ENCODE peak calls at places on chromosomes 4 and X, in four cellular contexts. M is transverse colon, J is esophagus squamous epithelium, G is stomach. A is an unnamed sample.

GRCh38 chrX:67574696-67575095 is 30.9 kb downstream of the AR start:
- DNase-seq in M (no peak), G (no peak), J (no peak), A (no peak)

GRCh38 chr4:6782147-6782845 is at the start of gene KIAA0232:
- DNase-seq in J (peak; percentile 39), M (peak; percentile 93), G (peak; percentile 94), A (peak; percentile 92)

GRCh38 chr4:38091636-38092035 is 131.4 kb downstream of the PTTG2 start:
- DNase-seq in M (no peak), G (no peak), J (no peak), A (no peak)

GRCh38 chr4:88729146-88729755 is 31.6 kb upstream of the NAP1L5 start:
- DNase-seq in J (no peak), M (no peak), G (no peak), A (no peak)

GRCh38 chr4:128831526-128832252 is 22.2 kb downstream of the JADE1 start:
- DNase-seq in G (no peak), M (no peak), J (no peak), A (no peak)

GRCh38 chr4:185730387-185730786 is 81.6 kb downstream of the SORBS2 start:
- DNase-seq in J (no peak), G (no peak), M (no peak), A (no peak)

GRCh38 chr4:189022441-189023035 is 883.3 kb downstream of the TRIML1 start:
- DNase-seq in J (no peak), M (no peak), G (no peak), A (no peak)

GRCh38 chr4:681736-682451 is 7.1 kb downstream of the SLC49A3 start:
- DNase-seq in G (peak; percentile 86), M (peak; percentile 90), J (no peak), A (no peak)

GRCh38 chr4:77074961-77075855 is 581 bp downstream of the CCNI start:
- DNase-seq in M (peak; percentile 78), G (peak; percentile 68), J (peak; percentile 51), A (peak; percentile 70)

GRCh38 chr4:77600521-77601451 is 4.8 kb upstream of the CXCL13 start:
- DNase-seq in J (no peak), G (peak; percentile 45), M (peak; percentile 18), A (no peak)

GRCh38 chr4:2799444-2799911 is 6.6 kb downstream of the SH3BP2 start:
- DNase-seq in M (peak; percentile 25), G (no peak), J (no peak), A (peak; percentile 14)

GRCh38 chr4:185464887-185465286 is 6.6 kb downstream of the CCDC110 start:
- DNase-seq in M (no peak), J (no peak), G (no peak), A (no peak)

GRCh38 chr4:17811078-17811603 is 362 bp downstream of the NCAPG start:
- DNase-seq in G (no peak), M (peak; percentile 18), J (no peak), A (no peak)

GRCh38 chrX:141701081-141701480 is 2.5 kb upstream of the SPANXD start:
- DNase-seq in J (no peak), G (no peak), M (no peak), A (no peak)

GRCh38 chrX:13747836-13748235 is 13.3 kb downstream of the OFD1 start:
- DNase-seq in M (peak; percentile 57), J (no peak), G (peak; percentile 40), A (no peak)

GRCh38 chrX:21735038-21735752 is 22.7 kb downstream of the SMPX start:
- DNase-seq in M (no peak), J (no peak), G (no peak), A (no peak)

GRCh38 chr4:53306729-53307128 is 59.1 kb downstream of the SCFD2 start:
- DNase-seq in G (no peak), M (no peak), J (no peak), A (no peak)

GRCh38 chr4:150252741-150253140 is 174.5 kb downstream of the DCLK2 start:
- DNase-seq in G (no peak), M (no peak), J (no peak), A (no peak)

GRCh38 chr4:153112071-153112460 is 92.2 kb upstream of the TRIM2 start:
- DNase-seq in M (peak; percentile 15), J (no peak), G (no peak), A (no peak)

GRCh38 chr4:162909952-162910351 is 256.7 kb downstream of the NAF1 start:
- DNase-seq in J (no peak), G (no peak), M (no peak), A (no peak)

GRCh38 chrX:16671005-16671404 is 21.0 kb downstream of the S100G start:
- DNase-seq in J (no peak), M (no peak), G (no peak), A (peak; percentile 18)

GRCh38 chr4:632926-633325 is 7.6 kb downstream of the PDE6B start:
- DNase-seq in J (no peak), M (no peak), G (no peak), A (no peak)

GRCh38 chrX:136163694-136164093 is 16.4 kb downstream of the FHL1 start:
- DNase-seq in G (no peak), J (no peak), M (no peak), A (no peak)

GRCh38 chrX:103513476-103514108 is 5.7 kb downstream of the RAB40A start:
- DNase-seq in G (no peak), M (no peak), J (no peak), A (no peak)

GRCh38 chr4:38654273-38654672 is 9.7 kb upstream of the KLF3 start:
- DNase-seq in M (no peak), J (no peak), G (no peak), A (no peak)

GRCh38 chrX:138485767-138486166 is 225.8 kb downstream of the FGF13 start:
- DNase-seq in M (no peak), J (no peak), G (no peak), A (no peak)

GRCh38 chr4:186920486-186920885 is 196.8 kb upstream of the FAT1 start:
- DNase-seq in M (no peak), G (no peak), J (no peak), A (no peak)

GRCh38 chrX:13994104-13994503 is 35.6 kb downstream of the GEMIN8 start:
- DNase-seq in M (no peak), G (no peak), J (no peak), A (no peak)

GRCh38 chrX:40867352-40867751 is 132.0 kb upstream of the MED14 start:
- DNase-seq in G (no peak), J (no peak), M (no peak), A (no peak)

GRCh38 chr4:53651142-53651720 is 59.9 kb upstream of the LNX1 start:
- DNase-seq in M (peak; percentile 80), G (peak; percentile 84), J (no peak), A (peak; percentile 63)

GRCh38 chr4:125097729-125098128 is 217.0 kb upstream of the FAT4 start:
- DNase-seq in G (no peak), M (no peak), J (no peak), A (no peak)

DNA sequence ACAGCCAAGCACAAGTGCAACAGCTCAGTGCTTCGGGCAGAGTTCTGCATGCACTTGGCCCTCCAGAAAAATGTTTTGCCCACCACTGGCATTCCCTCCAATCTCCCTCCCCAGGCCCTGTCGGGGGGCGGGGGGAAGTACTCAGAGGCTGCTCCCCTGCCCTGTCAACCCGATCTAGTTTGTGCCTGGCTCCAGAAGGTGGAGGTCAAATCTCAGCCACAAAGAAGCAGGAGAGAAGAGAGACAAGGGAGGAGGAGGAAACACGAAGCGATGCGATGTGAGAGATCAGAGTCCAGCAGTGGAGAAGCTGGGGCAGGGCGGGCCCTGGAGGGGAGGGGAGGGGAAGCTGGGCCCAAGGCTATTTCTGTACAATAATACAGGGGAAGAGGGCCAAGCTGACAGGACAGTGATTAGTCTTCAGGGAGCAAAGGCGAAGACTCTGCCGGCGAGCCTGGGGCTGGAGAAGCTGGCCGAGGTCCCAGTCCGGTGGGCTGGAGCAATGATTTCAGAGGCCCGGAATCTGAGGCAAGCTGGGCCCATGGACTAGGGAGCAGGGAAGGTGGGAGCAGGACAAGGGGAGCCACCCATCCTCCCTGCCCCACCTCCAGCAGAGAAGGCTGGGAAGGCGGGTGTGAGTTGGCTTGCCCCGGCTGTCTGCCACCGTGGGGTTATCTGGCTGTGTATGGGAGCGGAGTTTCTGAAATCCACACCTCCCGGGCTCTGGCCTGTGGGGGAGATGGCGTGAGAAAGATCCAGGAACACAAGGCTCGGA is 167.1 kb downstream of the EFNB1 start:
- DNase-seq in J (no peak), M (peak; percentile 79), G (no peak), A (peak; percentile 75)
- TF ChIP-seq POLR2A in J (no peak), M (peak; percentile 65), G (no peak), A (no peak)

GRCh38 chrX:62923093-62923492 is 428.0 kb downstream of the SPIN4 start:
- DNase-seq in M (no peak), J (no peak), G (no peak), A (no peak)
- H3K9me3 ChIP-seq in M (no peaks in the 10 kb centered on the region), J (no peaks in the 10 kb centered on the region), G (no peaks in the 10 kb centered on the region), A (no peaks in the 10 kb centered on the region)

GRCh38 chr4:74005528-74005927 is 7.1 kb upstream of the CXCL5 start:
- DNase-seq in M (no peak), G (no peak), J (no peak), A (no peak)
- H3K27ac ChIP-seq in M (peak overlapping the region; percentile 53), G (peak overlapping the region; percentile 50), J (no peak overlapping the region), A (no peak overlapping the region)

GRCh38 chr4:155954118-155954503 is 445 bp upstream of the CTSO start:
- DNase-seq in M (peak; percentile 12), J (no peak), G (no peak), A (no peak)

GRCh38 chr4:155950461-155950860 is 3.2 kb downstream of the CTSO start:
- DNase-seq in G (no peak), J (no peak), M (no peak), A (no peak)

GRCh38 chr4:155952546-155952945 is 1.1 kb downstream of the CTSO start:
- DNase-seq in J (no peak), M (no peak), G (no peak), A (no peak)

GRCh38 chr4:155954939-155955338 is 1.3 kb upstream of the CTSO start:
- DNase-seq in G (no peak), J (no peak), M (no peak), A (no peak)

GRCh38 chr4:155953151-155954117 is at the start of gene CTSO:
- DNase-seq in M (peak; percentile 75), G (peak; percentile 72), J (peak; percentile 23), A (peak; percentile 72)
- TF ChIP-seq POLR2A in M (peak; percentile 57), G (no peak), J (no peak), A (peak; percentile 60)

GRCh38 chrX:51855698-51856097 is 37.7 kb upstream of the MAGED1 start:
- DNase-seq in M (no peak), J (no peak), G (no peak), A (no peak)
- H3K9me3 ChIP-seq in M (no peaks in the 10 kb centered on the region), J (peaks cover 11% of the 10 kb centered on the region), G (peaks cover 41% of the 10 kb centered on the region), A (no peaks in the 10 kb centered on the region)

DNA sequence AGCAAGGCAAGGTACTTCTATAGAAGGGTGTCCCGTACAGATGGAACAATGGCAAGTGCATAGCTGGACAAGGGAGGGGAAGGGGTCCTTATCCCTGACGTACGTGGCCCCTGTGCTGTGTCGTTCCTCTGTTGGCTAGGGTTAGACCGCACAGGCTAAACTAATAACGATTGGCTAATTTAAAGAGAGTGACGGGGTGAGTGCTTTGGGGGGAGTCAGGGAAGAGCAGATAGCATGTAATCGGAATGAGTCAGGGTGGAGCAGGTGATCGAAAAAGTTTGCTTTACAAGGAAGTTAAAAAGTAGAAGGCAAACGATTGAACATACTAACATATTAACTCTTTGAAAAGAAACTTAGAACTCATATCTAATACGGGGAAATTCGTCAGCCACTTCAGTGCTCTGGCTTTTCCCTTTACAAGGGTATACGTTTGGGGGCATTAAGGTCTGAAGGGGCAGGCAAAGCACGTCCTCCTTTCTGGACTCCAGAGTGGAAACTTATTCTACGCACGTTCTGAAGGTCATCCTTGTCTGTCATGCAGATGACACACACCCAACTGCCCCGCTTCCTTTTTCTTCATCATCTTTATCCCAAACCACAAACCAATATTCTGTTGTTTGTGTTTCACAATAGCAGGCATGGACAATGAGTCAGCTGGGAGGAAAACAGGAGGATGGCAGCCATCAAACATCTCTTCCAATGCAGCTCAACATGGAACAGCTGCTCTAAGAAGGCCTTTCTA is 10.2 kb upstream of the CRLF2 start:
- DNase-seq in G (no peak), J (no peak), M (no peak), A (no peak)
- H3K27ac ChIP-seq in G (no peak overlapping the region), J (no peak overlapping the region), M (no peak overlapping the region), A (no peak overlapping the region)